ENCODE peak calls at places on chromosomes 4 and X, in nine cellular contexts. K, P, A, H, V, M, Y, O and W are unnamed samples. For H3K36me3, the result is how much of the 10 kb centered on the place peaks cover.

GRCh38 chr4:10893417-10893816 is 208.8 kb upstream of the CLNK start:
- DNase-seq in V (no peak), A (no peak), Y (peak), P (peak), H (no peak), M (no peak), K (peak), O (peak), W (no peak)

GRCh38 chrX:24376403-24376802 is 16.0 kb downstream of the SUPT20HL1 start:
- DNase-seq in H (no peak), M (no peak), Y (no peak), V (no peak), K (no peak), O (no peak), A (no peak), P (no peak), W (no peak)

GRCh38 chr4:72817012-72817411 is 248.0 kb upstream of the ADAMTS3 start:
- DNase-seq in Y (no peak), M (no peak), P (no peak), V (no peak), H (no peak), K (no peak), O (no peak), A (no peak), W (no peak)

GRCh38 chrX:150966235-150966634 is 16.9 kb upstream of the HMGB3 start:
- DNase-seq in Y (no peak), V (no peak), P (no peak), A (no peak), K (no peak), H (no peak), O (no peak), M (no peak), W (no peak)

GRCh38 chr4:147580396-147580795 is 36.8 kb upstream of the TMEM184C start:
- DNase-seq in M (no peak), V (no peak), A (peak), P (no peak), O (no peak), Y (no peak), K (no peak), H (no peak), W (no peak)

GRCh38 chr4:173379929-173380328 is 9.2 kb downstream of the SAP30 start:
- DNase-seq in V (no peak), H (no peak), Y (no peak), M (no peak), P (no peak), A (no peak), K (no peak), O (no peak), W (no peak)

GRCh38 chr4:19473569-19473968 is 778.1 kb upstream of the SLIT2 start:
- DNase-seq in M (no peak), P (no peak), Y (no peak), K (no peak), O (no peak), A (no peak), H (peak), V (no peak), W (peak)

GRCh38 chr4:142009751-142010150 is 373.4 kb downstream of the IL15 start:
- DNase-seq in Y (no peak), P (no peak), K (no peak), H (no peak), M (no peak), A (no peak), O (no peak), V (no peak), W (no peak)

DNA sequence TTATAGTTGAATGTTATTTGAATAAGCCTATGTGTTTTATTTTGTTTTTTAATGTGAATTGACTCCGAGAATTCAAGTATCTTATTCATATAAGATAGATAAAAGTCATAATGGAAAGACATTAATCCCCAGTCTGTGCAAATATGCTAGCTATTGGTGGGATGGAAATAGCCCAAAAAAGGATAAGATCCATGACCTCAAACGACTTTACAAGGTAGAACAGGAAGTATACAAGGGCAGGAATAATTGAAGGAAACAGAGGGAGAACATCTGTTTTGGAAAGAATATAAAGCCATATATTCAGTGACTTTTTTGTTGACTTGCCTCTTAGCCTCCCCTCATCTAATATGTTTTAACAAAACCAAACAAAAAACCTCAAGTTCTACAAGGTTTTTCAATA is 9.0 kb downstream of the ABCE1 start:
- DNase-seq in O (no peak), Y (no peak), V (no peak), K (no peak), M (no peak), P (no peak), A (peak), H (no peak), W (peak)
- H3K36me3 ChIP-seq in O (under half), Y (under half), V (under half), K (under half), M (half or more), P (half or more), A (under half), H (under half), W (half or more)

GRCh38 chr4:84484274-84484673 is 14.8 kb downstream of the NKX6-1 start:
- DNase-seq in Y (no peak), A (no peak), H (no peak), V (no peak), O (no peak), K (no peak), P (peak), M (no peak), W (no peak)

GRCh38 chr4:84481879-84482245 is 17.2 kb downstream of the NKX6-1 start:
- DNase-seq in A (no peak), M (no peak), Y (no peak), V (no peak), P (no peak), O (peak), K (no peak), H (no peak), W (peak)

GRCh38 chr4:84482564-84483563 is 16.2 kb downstream of the NKX6-1 start:
- DNase-seq in H (no peak), M (no peak), P (peak), A (no peak), O (peak), V (no peak), Y (no peak), K (no peak), W (no peak)

GRCh38 chr4:84481077-84481878 is 17.8 kb downstream of the NKX6-1 start:
- DNase-seq in K (no peak), Y (no peak), H (no peak), O (peak), P (peak), V (no peak), A (no peak), M (no peak), W (no peak)

GRCh38 chr4:84483738-84484137 is 15.4 kb downstream of the NKX6-1 start:
- DNase-seq in K (no peak), M (no peak), Y (no peak), H (no peak), P (peak), A (no peak), O (no peak), V (no peak), W (no peak)
- TF ChIP-seq EZH2 in K (no peak), M (no peak), Y (no peak), H (no peak), P (peak), A (no peak), O (no peak), V (no peak), W (no peak)

GRCh38 chr4:88158360-88159136 is at the start of gene ABCG2:
- DNase-seq in H (peak), Y (no peak), M (no peak), K (peak), O (peak), V (peak), P (peak), A (peak), W (peak)

GRCh38 chr4:88159137-88159725 is 792 bp upstream of the ABCG2 start:
- DNase-seq in Y (no peak), P (peak), M (peak), K (no peak), V (no peak), O (no peak), A (peak), H (no peak), W (no peak)

GRCh38 chr4:88163286-88163685 is 4.8 kb upstream of the ABCG2 start:
- DNase-seq in Y (no peak), P (peak), K (no peak), O (peak), V (no peak), H (no peak), M (no peak), A (no peak), W (no peak)

GRCh38 chr4:88162636-88163035 is 4.2 kb upstream of the ABCG2 start:
- DNase-seq in V (no peak), M (no peak), P (no peak), K (no peak), H (peak), Y (no peak), O (peak), A (peak), W (no peak)

DNA sequence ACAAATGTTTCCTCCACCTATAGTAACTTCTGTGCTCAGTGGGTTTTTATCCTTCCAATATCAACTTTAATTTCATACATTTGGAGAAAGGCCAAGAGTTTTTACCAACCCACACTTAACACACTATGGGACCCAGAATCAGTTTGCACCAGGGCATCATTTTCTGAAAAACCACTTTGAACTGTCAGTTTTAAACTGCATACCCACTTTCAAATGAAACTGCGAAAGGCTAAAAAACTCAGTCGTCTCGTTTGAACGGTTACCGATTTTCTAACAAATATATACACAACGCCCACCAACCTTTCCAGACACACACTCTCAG is 440 bp downstream of the ABCG2 start:
- DNase-seq in M (no peak), H (no peak), A (no peak), V (no peak), P (no peak), O (no peak), Y (no peak), K (no peak), W (no peak)
- H3K27ac ChIP-seq in M (no peak), H (peak), A (no peak), V (peak), P (no peak), O (no peak), Y (no peak), K (no peak), W (no peak)

GRCh38 chr4:121818215-121818614 is 5.5 kb downstream of the CCNA2 start:
- DNase-seq in K (no peak), V (no peak), O (no peak), M (no peak), A (no peak), P (no peak), Y (no peak), H (no peak), W (no peak)

GRCh38 chr4:121814756-121815155 is 8.9 kb downstream of the CCNA2 start:
- DNase-seq in K (no peak), Y (no peak), H (no peak), O (no peak), A (no peak), V (no peak), P (no peak), M (no peak), W (no peak)

GRCh38 chr4:121819216-121819980 is 4.3 kb downstream of the CCNA2 start:
- DNase-seq in P (no peak), Y (no peak), O (no peak), K (no peak), V (no peak), H (peak), A (peak), M (no peak), W (no peak)

GRCh38 chr4:121817701-121818100 is 6.0 kb downstream of the CCNA2 start:
- DNase-seq in A (no peak), V (no peak), P (no peak), M (no peak), Y (no peak), H (no peak), K (no peak), O (no peak), W (no peak)

DNA sequence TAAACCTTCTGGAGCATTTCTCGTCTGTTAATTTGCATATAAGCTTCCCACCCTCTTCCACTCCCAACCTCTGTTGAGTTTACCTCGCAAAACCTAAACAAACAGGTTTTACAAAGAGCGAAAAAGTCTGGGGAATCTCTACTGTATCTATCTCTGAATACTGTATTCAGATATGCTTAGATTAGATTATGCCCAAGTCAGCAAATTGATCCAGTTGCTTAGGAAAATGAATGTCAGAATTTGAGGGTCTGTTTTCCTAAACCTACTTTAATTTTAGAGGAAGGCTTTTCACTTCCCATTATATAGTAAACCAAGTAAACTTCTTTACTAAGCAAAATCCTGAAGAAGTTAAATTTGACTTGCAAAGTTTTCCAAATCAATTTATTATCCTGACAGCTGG is 6.7 kb downstream of the CCNA2 start:
- DNase-seq in A (no peak), O (no peak), K (no peak), H (no peak), Y (no peak), M (no peak), P (no peak), V (no peak), W (no peak)
- H3K36me3 ChIP-seq in A (under half), O (half or more), K (under half), H (under half), Y (under half), M (half or more), P (half or more), V (half or more), W (half or more)

GRCh38 chr4:109301691-109302365 is 630 bp downstream of the COL25A1 start:
- DNase-seq in A (no peak), H (no peak), P (peak), K (peak), M (no peak), V (no peak), Y (no peak), O (peak), W (peak)
- TF ChIP-seq EZH2 in A (peak), H (peak), P (peak), K (no peak), M (no peak), V (no peak), Y (no peak), O (no peak), W (no peak)